ENCODE peak calls at places on chromosomes 7 and 10, in nine cellular contexts. N, C, Z, Q, H, W, T, O and L are unnamed samples.
A peak's percentile ranks its signal among the peaks of the same experiment; 100 is the strongest.

GRCh38 chr7:118057404-118057803 is 126.6 kb upstream of the LSM8 start:
- DNase-seq in C (no peak), Q (no peak), Z (no peak), N (no peak), T (no peak), W (no peak), O (no peak), H (no peak), L (no peak)

GRCh38 chr7:47045169-47045568 is 536.7 kb downstream of the TNS3 start:
- DNase-seq in Q (no peak), C (no peak), O (no peak), N (peak; percentile 28), H (no peak), W (no peak), Z (no peak), T (no peak), L (peak; percentile 21)

GRCh38 chr10:31353574-31353973 is 34.6 kb downstream of the ZEB1 start:
- DNase-seq in T (no peak), Q (no peak), Z (no peak), O (no peak), C (no peak), N (no peak), H (peak; percentile 82), W (peak; percentile 46), L (no peak)

GRCh38 chr10:68876919-68877250 is 24.2 kb upstream of the DDX50 start:
- DNase-seq in T (no peak), W (no peak), H (no peak), N (no peak), C (no peak), Z (no peak), O (no peak), Q (no peak), L (no peak)

GRCh38 chr10:94496010-94496409 is 49.6 kb upstream of the HELLS start:
- DNase-seq in C (no peak), T (no peak), H (no peak), W (no peak), Q (no peak), Z (no peak), N (no peak), O (no peak), L (no peak)

GRCh38 chr7:93006480-93007095 is 111.2 kb downstream of the SAMD9 start:
- DNase-seq in T (no peak), H (no peak), O (no peak), C (no peak), W (no peak), Z (no peak), Q (no peak), N (no peak), L (no peak)

GRCh38 chr7:55575733-55576132 is 3.4 kb upstream of the VOPP1 start:
- DNase-seq in C (no peak), W (no peak), H (no peak), O (no peak), Z (no peak), N (no peak), Q (no peak), T (peak; percentile 11), L (no peak)

GRCh38 chr7:28939844-28940243 is 18.3 kb downstream of the TRIL start:
- DNase-seq in N (no peak), H (no peak), Z (no peak), O (no peak), Q (no peak), C (no peak), W (no peak), T (no peak), L (no peak)

GRCh38 chr7:16660702-16661464 is 14.9 kb downstream of the BZW2 start:
- DNase-seq in Q (no peak), O (no peak), C (no peak), T (no peak), W (peak; percentile 82), Z (no peak), H (no peak), N (no peak), L (no peak)

GRCh38 chr7:55515569-55516279 is 56.6 kb downstream of the VOPP1 start:
- DNase-seq in W (no peak), H (no peak), N (no peak), Z (no peak), T (no peak), Q (no peak), O (no peak), C (no peak), L (no peak)

DNA sequence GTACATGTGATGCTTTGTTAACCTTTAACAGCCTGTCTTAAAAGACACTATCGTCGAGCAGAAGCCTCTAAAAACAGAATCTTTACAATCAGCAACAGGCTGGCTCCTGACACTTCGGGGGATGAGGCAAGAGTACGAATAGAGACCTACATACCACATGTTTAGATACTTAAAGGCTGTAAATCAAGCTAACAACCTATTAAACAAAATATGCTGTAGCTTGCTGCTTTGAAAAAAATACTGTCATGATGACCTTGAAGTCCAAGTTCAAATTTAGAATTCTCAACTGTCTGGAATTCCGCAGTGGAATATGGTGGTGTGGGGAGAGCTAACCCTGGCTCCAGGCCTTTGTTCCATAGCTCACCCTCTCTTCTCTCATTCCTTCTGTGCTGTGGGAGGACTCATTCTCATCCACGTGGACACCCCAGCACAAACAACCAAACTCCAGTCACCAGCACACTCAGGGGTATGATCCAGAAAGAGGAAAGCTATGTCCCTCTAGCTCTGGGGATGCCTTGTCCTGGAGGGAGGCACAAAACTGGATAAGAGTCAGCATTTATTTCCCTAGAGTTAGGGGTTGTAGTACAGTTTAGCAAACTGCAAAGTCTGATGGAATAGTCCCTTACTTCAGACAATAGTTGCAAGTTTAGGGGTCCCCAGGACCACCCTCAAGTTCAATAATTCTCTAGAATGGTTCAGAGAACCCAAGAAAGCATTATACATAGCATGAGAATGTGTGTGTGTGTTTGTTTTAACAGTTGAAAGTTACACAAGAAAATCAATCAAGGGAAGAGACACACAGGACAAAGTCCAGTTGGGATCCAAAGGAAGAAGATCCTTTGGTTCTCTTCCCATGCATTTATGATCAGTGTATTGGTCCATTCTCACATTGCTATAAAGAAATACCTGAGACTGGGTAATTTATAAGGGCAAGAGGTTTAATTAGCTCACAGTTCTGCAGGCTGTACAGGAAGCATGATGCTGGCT is 196.0 kb upstream of the SVIL start:
- DNase-seq in Q (no peak), H (no peak), T (no peak), W (peak; percentile 33), Z (peak; percentile 72), O (no peak), N (no peak), C (no peak), L (no peak)
- TF ChIP-seq POLR2A in Q (no peak), H (no peak), T (no peak), W (no peak), Z (no peak), O (no peak), N (no peak), C (no peak), L (no peak)

DNA sequence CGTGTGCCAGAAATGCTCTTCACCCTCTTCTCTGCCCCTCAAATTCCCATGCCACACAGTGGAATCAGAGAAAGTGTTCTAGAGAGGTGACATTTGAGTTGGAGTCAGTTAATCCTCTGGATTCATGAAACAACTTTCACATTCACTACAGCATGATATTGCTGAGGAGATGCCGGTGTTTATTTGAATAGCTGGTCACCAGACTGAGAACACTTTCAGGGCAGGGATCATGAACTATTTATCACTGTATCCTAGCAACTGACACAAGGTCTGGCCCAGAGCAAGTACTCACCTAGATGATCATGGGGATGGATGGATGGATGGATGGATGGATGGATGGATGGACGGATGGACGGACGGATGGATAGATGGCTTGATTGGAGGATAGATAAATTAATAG is 116.7 kb upstream of the ZMIZ1 start:
- DNase-seq in H (no peak), W (peak; percentile 60), N (no peak), T (no peak), Z (no peak), Q (no peak), O (no peak), C (no peak), L (no peak)
- TF ChIP-seq POLR2AphosphoS5 in H (no peak), W (no peak), N (no peak), T (no peak), Z (no peak), Q (no peak), O (no peak), C (no peak), L (no peak)

DNA sequence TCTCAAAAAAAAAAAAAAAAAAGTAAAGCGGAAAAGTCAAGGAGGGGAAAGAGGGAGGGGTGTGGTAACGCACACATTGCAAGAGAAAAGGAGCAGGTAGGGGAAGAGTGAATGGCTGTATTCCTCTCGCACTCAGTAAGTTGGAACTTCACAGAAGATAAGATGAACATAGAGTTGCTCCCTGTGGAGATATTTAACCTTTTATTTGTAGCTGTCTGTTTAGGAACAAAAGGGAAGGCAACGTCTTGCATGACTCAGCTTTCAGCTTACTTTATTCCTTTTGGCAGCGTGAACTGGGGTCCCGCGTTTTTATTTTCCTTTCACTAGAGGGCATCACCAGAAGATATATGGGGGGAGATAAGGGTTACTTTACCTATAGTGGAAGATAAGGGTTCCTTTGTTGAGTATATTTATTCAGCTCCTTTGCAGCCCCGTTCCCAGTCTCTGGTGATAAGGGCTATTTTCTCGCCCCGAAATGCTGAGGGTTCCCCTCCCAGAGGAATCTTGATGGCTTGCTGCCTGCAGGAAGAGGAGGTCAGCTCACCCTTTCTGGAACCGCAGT is 78.5 kb downstream of the APBB1IP start:
- DNase-seq in O (no peak), H (no peak), Z (no peak), N (peak; percentile 39), T (peak; percentile 50), Q (no peak), W (no peak), C (no peak), L (no peak)
- TF ChIP-seq CTCF in O (no peak), H (no peak), Z (no peak), N (no peak), T (no peak), Q (no peak), W (no peak), C (no peak), L (no peak)

DNA sequence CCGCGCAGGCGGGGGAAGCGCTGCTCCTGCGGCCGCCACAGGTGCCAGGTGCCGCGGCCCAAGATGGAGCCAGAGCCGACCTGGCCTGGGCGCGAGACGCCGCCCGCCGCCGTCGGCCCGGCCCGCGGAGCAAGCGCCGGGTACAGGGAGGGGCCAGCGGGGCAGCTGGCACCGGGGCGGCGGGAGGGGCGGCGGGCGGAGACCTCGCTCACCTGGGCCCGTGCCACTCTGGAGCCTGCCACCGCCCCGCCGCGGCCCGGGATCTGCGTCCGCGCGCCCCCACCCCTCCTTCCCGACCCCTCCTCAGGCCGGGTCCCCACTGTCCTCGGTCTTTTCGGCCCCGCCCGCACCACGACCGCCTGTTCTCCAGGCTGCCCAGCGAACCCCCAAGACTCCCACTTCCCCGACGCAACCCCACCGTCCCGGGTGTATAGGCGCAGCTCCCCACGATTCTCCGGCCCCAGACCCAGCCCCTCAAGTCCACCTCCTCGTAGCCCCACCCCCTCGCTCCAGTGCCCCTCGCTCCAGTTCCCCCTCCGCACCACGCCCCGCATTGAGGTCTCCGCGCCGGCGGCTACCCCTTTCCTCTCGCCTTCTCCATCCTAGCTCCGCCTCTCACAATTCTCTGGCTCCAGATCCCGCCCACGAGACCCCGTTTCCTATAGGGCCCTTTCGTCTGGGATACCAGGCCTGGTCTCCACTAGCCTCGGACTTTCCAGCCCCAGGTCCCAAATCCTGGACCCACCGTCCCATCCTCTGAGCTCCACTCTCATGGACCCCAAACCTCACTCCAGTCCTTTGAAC is at the start of gene GPRIN2:
- DNase-seq in Q (peak; percentile 20), T (peak; percentile 96), C (peak; percentile 85), H (no peak), N (peak; percentile 80), W (no peak), Z (peak; percentile 72), O (peak; percentile 75), L (peak; percentile 56)
- TF ChIP-seq POLR2A in Q (no peak), T (peak; percentile 82), C (no peak), H (no peak), N (no peak), W (no peak), Z (no peak), O (no peak), L (peak; percentile 56)